ENCODE peak calls at places on chromosomes 6 and 20, in nine cellular contexts. W is stimulated activated effector memory CD8-positive, alpha-beta T cell treated with anti-CD3 and anti-CD28 coated beads, Interleukin-12 subunit alpha, Interleukin-12 subunit beta, amount 100 ng/mL, for 72 hours; K is small intestine; H is body of pancreas; M is HL-60; R is AG09309; Q is breast epithelium; T is RWPE1; V is GM23248. L is an unnamed sample.

GRCh38 chr20:6053776-6054688 is at the start of gene LRRN4:
- DNase-seq in V (peak), T (peak), K (peak), R (no peak), H (peak), Q (no peak), W (no peak), M (no peak), L (peak)

GRCh38 chr6:18022398-18023231 is 35.2 kb upstream of the KIF13A start:
- DNase-seq in K (no peak), T (peak), Q (no peak), H (no peak), M (no peak), R (no peak), V (peak), W (no peak), L (no peak)

GRCh38 chr6:46677314-46677654 is 10.4 kb upstream of the TDRD6 start:
- DNase-seq in H (no peak), Q (no peak), M (no peak), K (no peak), T (peak), V (peak), W (no peak), R (no peak), L (peak)

GRCh38 chr20:62030357-62030756 is 35.3 kb downstream of the TAF4 start:
- DNase-seq in W (no peak), M (no peak), Q (no peak), T (no peak), H (no peak), K (no peak), V (no peak), R (no peak), L (no peak)

GRCh38 chr20:29325304-29325640 is 1932.2 kb upstream of the DEFB115 start:
- DNase-seq in V (no peak), R (no peak), H (no peak), W (no peak), Q (no peak), T (no peak), M (no peak), K (no peak), L (no peak)

GRCh38 chr20:51043811-51044210 is 20.9 kb upstream of the KCNG1 start:
- DNase-seq in Q (peak), K (no peak), M (no peak), V (peak), T (no peak), R (no peak), H (no peak), W (no peak), L (peak)

GRCh38 chr20:25623225-25623735 is 534 bp downstream of the NANP start:
- DNase-seq in V (peak), W (peak), M (no peak), K (peak), T (peak), H (peak), R (no peak), Q (no peak), L (peak)

GRCh38 chr6:109628158-109629000 is 62.6 kb downstream of the AK9 start:
- DNase-seq in T (no peak), V (no peak), R (no peak), Q (no peak), H (no peak), M (no peak), K (no peak), W (no peak), L (no peak)

GRCh38 chr20:62716198-62716940 is 7.7 kb downstream of the NTSR1 start:
- DNase-seq in H (no peak), W (no peak), M (no peak), V (peak), R (no peak), K (peak), Q (no peak), T (no peak), L (no peak)

GRCh38 chr6:11912420-11912819 is 99.7 kb upstream of the HIVEP1 start:
- DNase-seq in H (no peak), Q (no peak), R (no peak), T (no peak), W (no peak), M (no peak), V (peak), K (no peak), L (no peak)

GRCh38 chr20:3221398-3222226 is 12.3 kb downstream of the ITPA start:
- DNase-seq in R (no peak), T (peak), M (no peak), V (no peak), K (peak), H (no peak), W (no peak), Q (no peak), L (no peak)

GRCh38 chr6:143592335-143592734 is 80.8 kb upstream of the FUCA2 start:
- DNase-seq in V (peak), T (peak), W (no peak), K (no peak), M (no peak), H (peak), Q (no peak), R (no peak), L (no peak)

GRCh38 chr6:93238632-93239031 is 180.7 kb downstream of the EPHA7 start:
- DNase-seq in R (no peak), W (no peak), M (no peak), T (no peak), Q (no peak), V (no peak), H (no peak), K (no peak), L (no peak)

GRCh38 chr6:35140991-35141720 is at the start of gene TCP11:
- DNase-seq in W (no peak), M (no peak), T (no peak), H (no peak), V (peak), K (no peak), R (no peak), Q (no peak), L (no peak)

GRCh38 chr6:169880516-169880915 is 129.1 kb downstream of the ERMARD start:
- DNase-seq in K (no peak), H (no peak), W (no peak), M (no peak), Q (no peak), T (no peak), V (no peak), R (no peak), L (no peak)

GRCh38 chr20:55893031-55893430 is 112.3 kb downstream of the CBLN4 start:
- DNase-seq in T (no peak), V (peak), R (no peak), K (no peak), M (no peak), W (no peak), Q (no peak), H (no peak), L (peak)

GRCh38 chr20:63850689-63851547 is 10.4 kb upstream of the ABHD16B start:
- DNase-seq in H (no peak), V (no peak), R (no peak), Q (no peak), K (no peak), W (peak), T (no peak), M (no peak), L (no peak)

GRCh38 chr6:35203680-35204079 is 10.1 kb upstream of the SCUBE3 start:
- DNase-seq in T (no peak), R (no peak), H (no peak), V (no peak), Q (no peak), W (no peak), K (no peak), M (no peak), L (no peak)

GRCh38 chr6:105452924-105453756 is 50.3 kb upstream of the PREP start:
- DNase-seq in H (no peak), Q (no peak), M (no peak), V (no peak), W (peak), T (no peak), R (no peak), K (peak), L (no peak)

GRCh38 chr20:64138276-64138815 is 25.9 kb upstream of the MYT1 start:
- DNase-seq in W (no peak), Q (no peak), R (no peak), M (no peak), H (no peak), T (no peak), V (no peak), K (no peak), L (no peak)

GRCh38 chr6:20698675-20699074 is 164.4 kb downstream of the CDKAL1 start:
- DNase-seq in W (no peak), K (no peak), T (no peak), H (no peak), V (no peak), Q (no peak), M (no peak), R (no peak), L (no peak)

GRCh38 chr6:39772559-39773283 is 19.5 kb upstream of the DAAM2 start:
- DNase-seq in Q (no peak), M (no peak), V (peak), W (no peak), H (no peak), T (no peak), R (no peak), K (no peak), L (no peak)

GRCh38 chr6:97978855-97979271 is 695.8 kb upstream of the MMS22L start:
- DNase-seq in Q (no peak), T (no peak), M (no peak), V (no peak), H (no peak), R (no peak), W (no peak), K (no peak), L (peak)

GRCh38 chr20:31550099-31550498 is 35.9 kb downstream of the HM13 start:
- DNase-seq in T (no peak), R (no peak), V (no peak), M (no peak), W (no peak), K (no peak), H (no peak), Q (no peak), L (no peak)

GRCh38 chr6:91130126-91130525 is 543.3 kb upstream of the MAP3K7 start:
- DNase-seq in W (no peak), Q (no peak), T (no peak), R (no peak), M (no peak), K (no peak), V (no peak), H (no peak), L (no peak)

GRCh38 chr6:167031082-167031709 is 32.0 kb downstream of the CEP43 start:
- DNase-seq in V (peak), M (no peak), R (no peak), W (no peak), Q (peak), K (peak), H (no peak), T (peak), L (peak)

GRCh38 chr20:56574531-56575142 is 41.6 kb downstream of the FAM209B start:
- DNase-seq in Q (no peak), R (no peak), W (no peak), M (no peak), T (peak), K (no peak), V (peak), H (no peak), L (no peak)

GRCh38 chr6:119349041-119349340 is 570 bp downstream of the MAN1A1 start:
- DNase-seq in T (peak), M (no peak), K (no peak), V (peak), H (no peak), R (no peak), W (no peak), Q (no peak), L (no peak)

GRCh38 chr20:2729251-2729713 is 36.7 kb downstream of the EBF4 start:
- DNase-seq in R (no peak), M (no peak), V (no peak), Q (no peak), T (no peak), W (peak), K (no peak), H (no peak), L (no peak)

GRCh38 chr20:1451092-1451491 is 15.6 kb downstream of the NSFL1C start:
- DNase-seq in K (no peak), W (no peak), R (no peak), Q (no peak), V (peak), T (no peak), M (no peak), H (no peak), L (no peak)

GRCh38 chr20:32970115-32970972 is 33.9 kb downstream of the SUN5 start:
- DNase-seq in K (no peak), M (no peak), R (no peak), W (peak), T (no peak), H (no peak), Q (no peak), V (no peak), L (no peak)

GRCh38 chr6:1415416-1416063 is 26.2 kb downstream of the FOXF2 start:
- DNase-seq in W (no peak), T (no peak), Q (no peak), V (peak), H (no peak), K (no peak), R (no peak), M (no peak), L (peak)

GRCh38 chr6:123380257-123380656 is 256.5 kb downstream of the TRDN start:
- DNase-seq in Q (no peak), H (no peak), W (no peak), V (peak), R (no peak), M (no peak), K (peak), T (no peak), L (peak)

GRCh38 chr6:94736231-94736630 is 841.1 kb upstream of the MANEA start:
- DNase-seq in M (no peak), V (no peak), H (no peak), K (no peak), R (no peak), T (no peak), W (no peak), Q (no peak), L (no peak)

GRCh38 chr20:62066339-62066982 is 780 bp upstream of the TAF4 start:
- DNase-seq in Q (peak), M (no peak), K (peak), W (peak), H (peak), V (peak), T (peak), R (no peak), L (peak)

L was measured in RKO.